ENCODE peak calls at places on chromosomes 3 and 15, in six cellular contexts. G is H9, S is fibroblast of pulmonary artery, P is mucosa of descending colon, D is kidney, Q is tibial artery. I is an unnamed sample.

GRCh38 chr3:181581651-181582050 is 130.1 kb upstream of the SOX2 start:
- DNase-seq in S (no peak), D (no peak), Q (no peak), G (no peak), P (no peak), I (no peak)

GRCh38 chr3:49362579-49362978 is 4.4 kb upstream of the GPX1 start:
- DNase-seq in D (no peak), P (no peak), S (no peak), G (no peak), Q (no peak), I (no peak)

GRCh38 chr3:59320080-59320479 is 270.3 kb upstream of the CFAP20DC start:
- DNase-seq in Q (no peak), P (no peak), G (no peak), S (no peak), D (no peak), I (no peak)

GRCh38 chr3:37974121-37974927 is 16.3 kb upstream of the VILL start:
- DNase-seq in D (no peak), Q (peak), S (peak), P (peak), G (peak), I (peak)

GRCh38 chr15:80801891-80802680 is 22.9 kb downstream of the CEMIP start:
- DNase-seq in G (no peak), P (peak), D (peak), S (peak), Q (no peak), I (no peak)

GRCh38 chr3:164687211-164687610 is 391.1 kb downstream of the SI start:
- DNase-seq in G (no peak), D (no peak), S (no peak), Q (no peak), P (no peak), I (no peak)

GRCh38 chr3:121557426-121557934 is 10.3 kb upstream of the ARGFX start:
- DNase-seq in D (no peak), Q (no peak), S (no peak), G (no peak), P (no peak), I (no peak)

GRCh38 chr3:157131861-157132260 is 28.1 kb downstream of the CCNL1 start:
- DNase-seq in S (no peak), G (no peak), P (no peak), Q (no peak), D (no peak), I (no peak)

GRCh38 chr15:31727612-31728011 is 302.7 kb upstream of the CHRNA7 start:
- DNase-seq in S (no peak), Q (no peak), P (no peak), G (no peak), D (no peak), I (no peak)

GRCh38 chr15:70528270-70528706 is 235.1 kb downstream of the UACA start:
- DNase-seq in G (peak), D (no peak), S (peak), P (peak), Q (no peak), I (no peak)

GRCh38 chr15:76398301-76398700 is 61.7 kb downstream of the ISL2 start:
- DNase-seq in Q (no peak), P (no peak), G (no peak), D (no peak), S (no peak), I (no peak)

GRCh38 chr15:71186267-71186666 is 71.0 kb downstream of the THSD4 start:
- DNase-seq in D (no peak), Q (no peak), P (no peak), S (no peak), G (no peak), I (no peak)

GRCh38 chr3:58679451-58679850 is 12.9 kb upstream of the FAM3D start:
- DNase-seq in P (no peak), G (no peak), Q (no peak), D (no peak), S (no peak), I (no peak)

GRCh38 chr15:92510163-92510882 is 116.6 kb downstream of the ST8SIA2 start:
- DNase-seq in S (no peak), Q (no peak), D (no peak), G (peak), P (no peak), I (no peak)

GRCh38 chr15:40755821-40756220 is 767 bp upstream of the RMDN3 start:
- DNase-seq in G (no peak), S (no peak), Q (no peak), D (no peak), P (no peak), I (no peak)

GRCh38 chr15:39459538-39459937 is 121.3 kb upstream of the THBS1 start:
- DNase-seq in G (no peak), S (no peak), D (no peak), P (no peak), Q (no peak), I (no peak)

GRCh38 chr15:98850991-98851776 is 156.4 kb downstream of the PGPEP1L start:
- DNase-seq in G (peak), S (peak), D (peak), P (peak), Q (peak), I (no peak)

GRCh38 chr15:71443538-71443937 is 328.3 kb downstream of the THSD4 start:
- DNase-seq in Q (peak), S (peak), G (peak), D (no peak), P (peak), I (no peak)

GRCh38 chr3:56303508-56303907 is 164.8 kb downstream of the ERC2 start:
- DNase-seq in D (no peak), P (no peak), G (peak), Q (no peak), S (peak), I (no peak)

GRCh38 chr3:106842151-106842550 is 535.1 kb upstream of the CCDC54 start:
- DNase-seq in S (no peak), G (no peak), P (no peak), D (no peak), Q (no peak), I (no peak)

GRCh38 chr3:195117978-195118581 is 152.9 kb downstream of the XXYLT1 start:
- DNase-seq in D (no peak), G (no peak), Q (no peak), P (peak), S (no peak), I (no peak)

GRCh38 chr15:73239564-73240208 is 129.1 kb downstream of the HCN4 start:
- DNase-seq in D (no peak), P (no peak), S (peak), G (no peak), Q (no peak), I (no peak)

GRCh38 chr3:184500344-184500923 is 61.2 kb upstream of the EPHB3 start:
- DNase-seq in Q (no peak), P (no peak), G (no peak), D (no peak), S (no peak), I (no peak)

GRCh38 chr3:10594915-10595314 is 89.5 kb upstream of the ATP2B2 start:
- DNase-seq in Q (no peak), G (peak), S (peak), D (no peak), P (peak), I (no peak)

GRCh38 chr3:187125319-187126031 is 13.8 kb downstream of the RPL39L start:
- DNase-seq in S (no peak), D (no peak), Q (no peak), P (no peak), G (no peak), I (no peak)

GRCh38 chr3:192915724-192916123 is 1.9 kb downstream of the MB21D2 start:
- DNase-seq in Q (no peak), G (no peak), D (no peak), S (peak), P (no peak), I (no peak)

GRCh38 chr3:160162440-160162839 is 62.8 kb upstream of the C3orf80 start:
- DNase-seq in D (no peak), P (no peak), G (peak), S (no peak), Q (no peak), I (no peak)

GRCh38 chr3:107987036-107987557 is 103.7 kb downstream of the CD47 start:
- DNase-seq in S (peak), Q (peak), D (no peak), P (no peak), G (no peak), I (no peak)

DNA sequence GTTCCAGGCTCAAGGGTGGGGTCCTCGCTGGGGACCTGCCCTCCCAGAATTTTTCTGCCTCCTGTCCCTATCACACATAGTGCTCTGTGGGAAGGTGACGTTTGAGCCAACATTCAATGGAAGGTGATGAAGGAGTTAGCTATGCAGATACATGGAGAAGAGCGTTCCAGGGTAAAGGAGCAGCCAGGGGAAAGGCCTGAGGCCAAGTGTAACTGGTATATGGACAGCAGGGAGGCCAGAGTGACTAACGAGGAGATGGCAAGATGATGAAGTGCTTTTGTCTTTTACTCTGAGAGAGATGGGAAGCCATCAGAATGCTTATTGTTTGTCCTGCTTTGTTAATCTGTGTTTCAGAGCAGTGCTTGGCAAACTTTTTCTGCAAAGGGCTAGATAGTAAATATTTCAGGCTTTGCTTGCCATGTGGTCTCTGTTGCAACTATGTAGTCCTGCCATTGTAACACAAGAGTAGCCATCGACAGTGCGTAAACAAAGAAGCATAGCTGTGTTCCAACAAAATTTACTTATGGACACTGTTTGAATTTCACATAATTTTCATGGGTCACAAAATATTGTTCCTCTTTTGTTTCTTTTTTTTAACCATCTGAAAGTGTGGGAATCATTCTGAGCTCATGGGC is 25.9 kb upstream of the PIAS1 start:
- DNase-seq in G (no peak), P (no peak), Q (no peak), S (no peak), D (no peak), I (no peak)
- TF ChIP-seq CTCF in G (no peak), P (no peak), Q (no peak), S (no peak), D (no peak), I (no peak)

DNA sequence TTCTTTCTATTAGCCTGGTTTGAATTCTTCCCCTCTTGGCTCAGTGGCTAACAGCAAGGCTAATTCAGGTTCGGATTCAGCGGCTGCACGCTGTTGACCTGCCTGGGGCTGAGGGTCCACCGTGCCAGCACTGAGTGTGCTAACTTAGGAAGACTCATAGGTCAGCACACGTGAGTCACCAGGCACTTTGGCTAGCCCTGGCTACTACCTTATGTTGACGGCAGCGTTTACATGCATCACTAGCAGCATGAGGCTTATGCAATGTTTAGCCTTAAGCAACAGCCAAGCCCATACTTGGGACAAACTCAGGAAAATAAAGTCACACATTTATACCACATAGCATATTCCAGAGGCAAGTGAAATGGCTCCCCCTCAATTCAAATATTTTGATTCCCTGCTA is 137.7 kb downstream of the RAB11A start:
- DNase-seq in P (no peak), Q (no peak), G (no peak), S (peak), D (no peak), I (no peak)
- TF ChIP-seq CTCF in P (no peak), Q (no peak), G (no peak), S (no peak), D (no peak), I (no peak)

GRCh38 chr3:15427182-15427880 is at the start of the genes EAF1 and METTL6:
- DNase-seq in G (peak), D (peak), Q (peak), S (peak), P (peak), I (peak)
- TF ChIP-seq CTCF in G (peak), D (peak), Q (peak), S (peak), P (no peak), I (peak)

GRCh38 chr3:52014613-52015012 is 18.9 kb upstream of the RPL29 start:
- DNase-seq in Q (no peak), P (no peak), G (peak), D (no peak), S (no peak), I (no peak)
- TF ChIP-seq CTCF in Q (peak), P (no peak), G (peak), D (no peak), S (peak), I (peak)